ENCODE peak calls at places on chromosomes 5 and 9, in six cellular contexts. One of them, this sample, is unnamed.
A peak's percentile ranks its signal among the peaks of the same experiment; 100 is the strongest.

GRCh38 chr9:82082563-82082962 is 94.0 kb downstream of the SPATA31D1 start:
- DNase-seq in heart right ventricle: no peak
- DNase-seq in adrenal gland: no peak
- DNase-seq in effector memory CD4-positive, alpha-beta T cell: no peak
- DNase-seq in caudate nucleus: no peak
- DNase-seq in tibial nerve: no peak
- DNase-seq in this sample: no peak

GRCh38 chr9:99299214-99300102 is 77.4 kb downstream of the SEC61B start:
- DNase-seq in heart right ventricle: no peak
- DNase-seq in adrenal gland: peak; percentile 24
- DNase-seq in effector memory CD4-positive, alpha-beta T cell: no peak
- DNase-seq in caudate nucleus: no peak
- DNase-seq in tibial nerve: no peak
- DNase-seq in this sample: peak; percentile 40

GRCh38 chr9:34240021-34240420 is 61.2 kb downstream of the UBAP1 start:
- DNase-seq in heart right ventricle: no peak
- DNase-seq in adrenal gland: no peak
- DNase-seq in effector memory CD4-positive, alpha-beta T cell: no peak
- DNase-seq in caudate nucleus: no peak
- DNase-seq in tibial nerve: no peak
- DNase-seq in this sample: no peak

GRCh38 chr5:55173696-55174101 is 722 bp upstream of the CDC20B start:
- DNase-seq in heart right ventricle: no peak
- DNase-seq in adrenal gland: no peak
- DNase-seq in effector memory CD4-positive, alpha-beta T cell: no peak
- DNase-seq in caudate nucleus: no peak
- DNase-seq in tibial nerve: no peak
- DNase-seq in this sample: no peak

GRCh38 chr5:95857185-95857945 is 34.8 kb upstream of the GLRX start:
- DNase-seq in heart right ventricle: peak; percentile 54
- DNase-seq in adrenal gland: peak; percentile 72
- DNase-seq in effector memory CD4-positive, alpha-beta T cell: no peak
- DNase-seq in caudate nucleus: no peak
- DNase-seq in tibial nerve: peak; percentile 77
- DNase-seq in this sample: no peak

GRCh38 chr5:124661317-124662141 is 84.9 kb downstream of the ZNF608 start:
- DNase-seq in heart right ventricle: no peak
- DNase-seq in adrenal gland: no peak
- DNase-seq in effector memory CD4-positive, alpha-beta T cell: no peak
- DNase-seq in caudate nucleus: no peak
- DNase-seq in tibial nerve: no peak
- DNase-seq in this sample: no peak

GRCh38 chr5:94968507-94969095 is 316.3 kb downstream of the MCTP1 start:
- DNase-seq in heart right ventricle: peak; percentile 24
- DNase-seq in adrenal gland: peak; percentile 40
- DNase-seq in effector memory CD4-positive, alpha-beta T cell: no peak
- DNase-seq in caudate nucleus: no peak
- DNase-seq in tibial nerve: no peak
- DNase-seq in this sample: peak; percentile 20

GRCh38 chr5:113495402-113495801 is 7.1 kb upstream of the MCC start:
- DNase-seq in heart right ventricle: no peak
- DNase-seq in adrenal gland: no peak
- DNase-seq in effector memory CD4-positive, alpha-beta T cell: no peak
- DNase-seq in caudate nucleus: no peak
- DNase-seq in tibial nerve: no peak
- DNase-seq in this sample: no peak

GRCh38 chr5:82312373-82312856 is 34.3 kb upstream of the RPS23 start:
- DNase-seq in heart right ventricle: peak; percentile 64
- DNase-seq in adrenal gland: peak; percentile 60
- DNase-seq in effector memory CD4-positive, alpha-beta T cell: no peak
- DNase-seq in caudate nucleus: no peak
- DNase-seq in tibial nerve: peak; percentile 65
- DNase-seq in this sample: no peak

GRCh38 chr5:65830856-65831255 is 95.5 kb upstream of the ERBIN start:
- DNase-seq in heart right ventricle: no peak
- DNase-seq in adrenal gland: no peak
- DNase-seq in effector memory CD4-positive, alpha-beta T cell: no peak
- DNase-seq in caudate nucleus: no peak
- DNase-seq in tibial nerve: no peak
- DNase-seq in this sample: no peak

GRCh38 chr5:139262414-139263139 is 31.0 kb upstream of the MATR3 start:
- DNase-seq in heart right ventricle: peak; percentile 89
- DNase-seq in adrenal gland: peak; percentile 89
- DNase-seq in effector memory CD4-positive, alpha-beta T cell: peak; percentile 17
- DNase-seq in caudate nucleus: peak; percentile 57
- DNase-seq in tibial nerve: peak; percentile 74
- DNase-seq in this sample: peak; percentile 34

GRCh38 chr5:10932426-10932825 is 171.4 kb upstream of the DAP start:
- DNase-seq in heart right ventricle: no peak
- DNase-seq in adrenal gland: no peak
- DNase-seq in effector memory CD4-positive, alpha-beta T cell: no peak
- DNase-seq in caudate nucleus: no peak
- DNase-seq in tibial nerve: no peak
- DNase-seq in this sample: no peak

GRCh38 chr5:1006656-1007071 is 1.9 kb upstream of the NKD2 start:
- DNase-seq in heart right ventricle: peak; percentile 1
- DNase-seq in adrenal gland: no peak
- DNase-seq in effector memory CD4-positive, alpha-beta T cell: no peak
- DNase-seq in caudate nucleus: no peak
- DNase-seq in tibial nerve: peak; percentile 2
- DNase-seq in this sample: no peak

GRCh38 chr5:113230711-113231652 is 203.8 kb downstream of the TSSK1B start:
- DNase-seq in heart right ventricle: no peak
- DNase-seq in adrenal gland: no peak
- DNase-seq in effector memory CD4-positive, alpha-beta T cell: no peak
- DNase-seq in caudate nucleus: no peak
- DNase-seq in tibial nerve: no peak
- DNase-seq in this sample: peak; percentile 33

GRCh38 chr5:143263272-143263810 is 140.1 kb downstream of the NR3C1 start:
- DNase-seq in heart right ventricle: no peak
- DNase-seq in adrenal gland: no peak
- DNase-seq in effector memory CD4-positive, alpha-beta T cell: no peak
- DNase-seq in caudate nucleus: no peak
- DNase-seq in tibial nerve: no peak
- DNase-seq in this sample: no peak

GRCh38 chr9:136729144-136729543 is 13.6 kb downstream of the LCN10 start:
- DNase-seq in heart right ventricle: no peak
- DNase-seq in adrenal gland: no peak
- DNase-seq in effector memory CD4-positive, alpha-beta T cell: no peak
- DNase-seq in caudate nucleus: no peak
- DNase-seq in tibial nerve: no peak
- DNase-seq in this sample: no peak

GRCh38 chr9:99109522-99109921 is 4.6 kb downstream of the TGFBR1 start:
- DNase-seq in heart right ventricle: no peak
- DNase-seq in adrenal gland: peak; percentile 27
- DNase-seq in effector memory CD4-positive, alpha-beta T cell: no peak
- DNase-seq in caudate nucleus: no peak
- DNase-seq in tibial nerve: no peak
- DNase-seq in this sample: no peak

GRCh38 chr5:92687793-92688467 is 893.1 kb downstream of the NR2F1-AS1 start:
- DNase-seq in heart right ventricle: no peak
- DNase-seq in adrenal gland: no peak
- DNase-seq in effector memory CD4-positive, alpha-beta T cell: no peak
- DNase-seq in caudate nucleus: no peak
- DNase-seq in tibial nerve: no peak
- DNase-seq in this sample: no peak

GRCh38 chr5:68392608-68393007 is 177.1 kb downstream of the PIK3R1 start:
- DNase-seq in heart right ventricle: no peak
- DNase-seq in adrenal gland: no peak
- DNase-seq in effector memory CD4-positive, alpha-beta T cell: no peak
- DNase-seq in caudate nucleus: no peak
- DNase-seq in tibial nerve: no peak
- DNase-seq in this sample: no peak

GRCh38 chr5:170861855-170862766 is at the start of gene RANBP17:
- DNase-seq in heart right ventricle: peak; percentile 35
- DNase-seq in adrenal gland: peak; percentile 74
- DNase-seq in effector memory CD4-positive, alpha-beta T cell: no peak
- DNase-seq in caudate nucleus: no peak
- DNase-seq in tibial nerve: no peak
- DNase-seq in this sample: no peak

GRCh38 chr9:72586388-72587160 is 65.2 kb downstream of the TMC1 start:
- DNase-seq in heart right ventricle: no peak
- DNase-seq in adrenal gland: peak; percentile 52
- DNase-seq in effector memory CD4-positive, alpha-beta T cell: peak; percentile 24
- DNase-seq in caudate nucleus: no peak
- DNase-seq in tibial nerve: no peak
- DNase-seq in this sample: peak; percentile 82

GRCh38 chr9:127166651-127167524 is 44.5 kb upstream of the ANGPTL2 start:
- DNase-seq in heart right ventricle: no peak
- DNase-seq in adrenal gland: no peak
- DNase-seq in effector memory CD4-positive, alpha-beta T cell: no peak
- DNase-seq in caudate nucleus: no peak
- DNase-seq in tibial nerve: no peak
- DNase-seq in this sample: peak; percentile 54

GRCh38 chr5:39599721-39600431 is 175.1 kb upstream of the DAB2 start:
- DNase-seq in heart right ventricle: no peak
- DNase-seq in adrenal gland: peak; percentile 50
- DNase-seq in effector memory CD4-positive, alpha-beta T cell: no peak
- DNase-seq in caudate nucleus: no peak
- DNase-seq in tibial nerve: no peak
- DNase-seq in this sample: no peak

GRCh38 chr9:23555849-23556248 is 270.2 kb downstream of the ELAVL2 start:
- DNase-seq in heart right ventricle: no peak
- DNase-seq in adrenal gland: no peak
- DNase-seq in effector memory CD4-positive, alpha-beta T cell: no peak
- DNase-seq in caudate nucleus: no peak
- DNase-seq in tibial nerve: no peak
- DNase-seq in this sample: no peak

GRCh38 chr5:10913846-10914245 is 152.8 kb upstream of the DAP start:
- DNase-seq in heart right ventricle: no peak
- DNase-seq in adrenal gland: peak; percentile 80
- DNase-seq in effector memory CD4-positive, alpha-beta T cell: no peak
- DNase-seq in caudate nucleus: no peak
- DNase-seq in tibial nerve: no peak
- DNase-seq in this sample: peak; percentile 53

GRCh38 chr5:33650911-33651310 is 210.1 kb downstream of the TARS1 start:
- DNase-seq in heart right ventricle: no peak
- DNase-seq in adrenal gland: no peak
- DNase-seq in effector memory CD4-positive, alpha-beta T cell: no peak
- DNase-seq in caudate nucleus: no peak
- DNase-seq in tibial nerve: no peak
- DNase-seq in this sample: peak; percentile 62

GRCh38 chr5:158463971-158464370 is 605.0 kb upstream of the CLINT1 start:
- DNase-seq in heart right ventricle: no peak
- DNase-seq in adrenal gland: peak; percentile 43
- DNase-seq in effector memory CD4-positive, alpha-beta T cell: no peak
- DNase-seq in caudate nucleus: no peak
- DNase-seq in tibial nerve: peak; percentile 55
- DNase-seq in this sample: no peak

GRCh38 chr5:34929720-34930526 is 564 bp downstream of the DNAJC21 start:
- DNase-seq in heart right ventricle: peak; percentile 90
- DNase-seq in adrenal gland: peak; percentile 94
- DNase-seq in effector memory CD4-positive, alpha-beta T cell: peak; percentile 74
- DNase-seq in caudate nucleus: no peak
- DNase-seq in tibial nerve: peak; percentile 73
- DNase-seq in this sample: peak; percentile 26

GRCh38 chr5:116939641-116940040 is 365.0 kb upstream of the SEMA6A start:
- DNase-seq in heart right ventricle: no peak
- DNase-seq in adrenal gland: no peak
- DNase-seq in effector memory CD4-positive, alpha-beta T cell: no peak
- DNase-seq in caudate nucleus: no peak
- DNase-seq in tibial nerve: no peak
- DNase-seq in this sample: no peak

GRCh38 chr5:116935561-116936162 is 361.0 kb upstream of the SEMA6A start:
- DNase-seq in heart right ventricle: no peak
- DNase-seq in adrenal gland: no peak
- DNase-seq in effector memory CD4-positive, alpha-beta T cell: no peak
- DNase-seq in caudate nucleus: no peak
- DNase-seq in tibial nerve: no peak
- DNase-seq in this sample: no peak

GRCh38 chr5:116944171-116944570 is 369.5 kb upstream of the SEMA6A start:
- DNase-seq in heart right ventricle: no peak
- DNase-seq in adrenal gland: no peak
- DNase-seq in effector memory CD4-positive, alpha-beta T cell: no peak
- DNase-seq in caudate nucleus: no peak
- DNase-seq in tibial nerve: no peak
- DNase-seq in this sample: peak; percentile 20

GRCh38 chr5:116942622-116943021 is 368.0 kb upstream of the SEMA6A start:
- DNase-seq in heart right ventricle: no peak
- DNase-seq in adrenal gland: no peak
- DNase-seq in effector memory CD4-positive, alpha-beta T cell: no peak
- DNase-seq in caudate nucleus: no peak
- DNase-seq in tibial nerve: no peak
- DNase-seq in this sample: no peak

DNA sequence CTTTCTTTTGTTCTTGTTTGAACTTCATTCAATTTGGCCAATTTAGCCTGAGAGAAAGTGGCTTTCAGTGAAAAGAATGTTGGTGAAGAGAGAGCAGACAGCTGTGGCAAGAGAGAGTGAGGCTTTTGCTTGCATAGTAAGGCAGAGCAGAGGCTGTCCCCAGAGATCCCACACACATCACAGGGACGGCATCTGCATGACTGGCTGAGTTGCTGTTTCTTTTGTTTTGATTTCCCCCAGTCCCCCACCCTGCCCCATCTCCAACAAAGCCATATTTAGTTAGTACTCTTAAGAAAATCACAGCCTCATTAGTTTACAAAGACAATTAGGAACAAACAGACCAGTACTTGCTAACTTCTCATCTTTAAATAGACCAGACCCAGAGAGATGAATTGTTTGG is 363.9 kb upstream of the SEMA6A start:
- DNase-seq in heart right ventricle: no peak
- DNase-seq in adrenal gland: no peak
- DNase-seq in effector memory CD4-positive, alpha-beta T cell: no peak
- DNase-seq in caudate nucleus: no peak
- DNase-seq in tibial nerve: no peak
- DNase-seq in this sample: no peak
- H3K27ac ChIP-seq in heart right ventricle: no peak overlapping the region
- H3K27ac ChIP-seq in adrenal gland: no peak overlapping the region
- H3K27ac ChIP-seq in effector memory CD4-positive, alpha-beta T cell: no peak overlapping the region
- H3K27ac ChIP-seq in caudate nucleus: no peak overlapping the region
- H3K27ac ChIP-seq in tibial nerve: no peak overlapping the region
- H3K27ac ChIP-seq in this sample: no peak overlapping the region

GRCh38 chr5:116652196-116652729 is 77.6 kb upstream of the SEMA6A start:
- DNase-seq in heart right ventricle: peak; percentile 76
- DNase-seq in adrenal gland: no peak
- DNase-seq in effector memory CD4-positive, alpha-beta T cell: no peak
- DNase-seq in caudate nucleus: peak; percentile 6
- DNase-seq in tibial nerve: peak; percentile 76
- DNase-seq in this sample: peak; percentile 60
- H3K27ac ChIP-seq in heart right ventricle: no peak overlapping the region
- H3K27ac ChIP-seq in adrenal gland: no peak overlapping the region
- H3K27ac ChIP-seq in effector memory CD4-positive, alpha-beta T cell: no peak overlapping the region
- H3K27ac ChIP-seq in caudate nucleus: peak overlapping the region; percentile 81
- H3K27ac ChIP-seq in tibial nerve: no peak overlapping the region
- H3K27ac ChIP-seq in this sample: peak overlapping the region; percentile 4

GRCh38 chr5:14109041-14109747 is 33.9 kb upstream of the TRIO start:
- DNase-seq in heart right ventricle: no peak
- DNase-seq in adrenal gland: no peak
- DNase-seq in effector memory CD4-positive, alpha-beta T cell: no peak
- DNase-seq in caudate nucleus: no peak
- DNase-seq in tibial nerve: no peak
- DNase-seq in this sample: peak; percentile 53
- H3K27ac ChIP-seq in heart right ventricle: no peak overlapping the region
- H3K27ac ChIP-seq in adrenal gland: no peak overlapping the region
- H3K27ac ChIP-seq in effector memory CD4-positive, alpha-beta T cell: no peak overlapping the region
- H3K27ac ChIP-seq in caudate nucleus: no peak overlapping the region
- H3K27ac ChIP-seq in tibial nerve: no peak overlapping the region
- H3K27ac ChIP-seq in this sample: peak overlapping the region; percentile 77

GRCh38 chr5:179298181-179298993 is 46.9 kb downstream of the ADAMTS2 start:
- DNase-seq in heart right ventricle: no peak
- DNase-seq in adrenal gland: no peak
- DNase-seq in effector memory CD4-positive, alpha-beta T cell: no peak
- DNase-seq in caudate nucleus: no peak
- DNase-seq in tibial nerve: no peak
- DNase-seq in this sample: no peak
- H3K27ac ChIP-seq in heart right ventricle: no peak overlapping the region
- H3K27ac ChIP-seq in adrenal gland: no peak overlapping the region
- H3K27ac ChIP-seq in effector memory CD4-positive, alpha-beta T cell: no peak overlapping the region
- H3K27ac ChIP-seq in caudate nucleus: no peak overlapping the region
- H3K27ac ChIP-seq in tibial nerve: no peak overlapping the region
- H3K27ac ChIP-seq in this sample: no peak overlapping the region